ENCODE peak calls at places on chromosomes 11 and 22, in seven cellular contexts. Y is NCI-H82; Q is stimulated activated CD4-positive, alpha-beta T cell treated with anti-CD3 and anti-CD28 coated beads, Interleukin-2, amount 100 ng/mL, for 24 hours; S is effector memory CD8-positive, alpha-beta T cell; I is myocyte; T is skeletal muscle cell; X is globus pallidus. A is an unnamed sample.

GRCh38 chr11:128477811-128478210 is 109.5 kb downstream of the ETS1 start:
- DNase-seq in Y (no peak), Q (no peak), S (no peak), I (no peak), T (no peak), X (no peak), A (no peak)

GRCh38 chr22:43876866-43877509 is 14.7 kb upstream of the SULT4A1 start:
- DNase-seq in Y (no peak), Q (no peak), S (no peak), I (no peak), T (no peak), X (no peak), A (no peak)

GRCh38 chr11:20156280-20156875 is 3.9 kb downstream of the DBX1 start:
- DNase-seq in Y (no peak), Q (peak), S (peak), I (no peak), T (no peak), X (no peak), A (no peak)

GRCh38 chr11:132911186-132911585 is 621.1 kb downstream of the OPCML start:
- DNase-seq in Y (no peak), Q (no peak), S (no peak), I (peak), T (peak), X (no peak), A (no peak)

GRCh38 chr22:22682196-22682595 is 37.8 kb downstream of the GGTLC2 start:
- DNase-seq in Y (no peak), Q (no peak), S (no peak), I (no peak), T (no peak), X (no peak), A (no peak)

GRCh38 chr22:49307071-49307830 is 520.4 kb downstream of the BRD1 start:
- DNase-seq in Y (no peak), Q (no peak), S (no peak), I (no peak), T (no peak), X (no peak), A (no peak)

GRCh38 chr11:47020793-47021624 is 84.4 kb downstream of the CSTPP1 start:
- DNase-seq in Y (peak), Q (no peak), S (no peak), I (peak), T (no peak), X (no peak), A (no peak)

GRCh38 chr11:134752526-134752925 is 340.5 kb upstream of the B3GAT1 start:
- DNase-seq in Y (no peak), Q (no peak), S (no peak), I (no peak), T (no peak), X (no peak), A (no peak)

GRCh38 chr11:60657880-60658279 is 41.5 kb upstream of the MS4A8 start:
- DNase-seq in Y (peak), Q (no peak), S (no peak), I (no peak), T (no peak), X (no peak), A (no peak)

GRCh38 chr11:76170473-76170872 is 35.8 kb downstream of the WNT11 start:
- DNase-seq in Y (no peak), Q (no peak), S (no peak), I (no peak), T (no peak), X (no peak), A (no peak)

GRCh38 chr11:40292636-40293585 is 1166.5 kb downstream of the LRRC4C start:
- DNase-seq in Y (peak), Q (no peak), S (no peak), I (no peak), T (no peak), X (peak), A (no peak)

GRCh38 chr11:87022738-87023137 is 15.0 kb upstream of the TMEM135 start:
- DNase-seq in Y (no peak), Q (no peak), S (no peak), I (no peak), T (no peak), X (no peak), A (no peak)

GRCh38 chr22:23181763-23182288 is 1.5 kb downstream of the BCR start:
- DNase-seq in Y (peak), Q (peak), S (no peak), I (no peak), T (no peak), X (no peak), A (no peak)

GRCh38 chr22:49039625-49040024 is 788.0 kb downstream of the BRD1 start:
- DNase-seq in Y (no peak), Q (no peak), S (no peak), I (no peak), T (no peak), X (no peak), A (no peak)

GRCh38 chr22:43996981-43997265 is 27.2 kb upstream of the PARVB start:
- DNase-seq in Y (peak), Q (no peak), S (no peak), I (no peak), T (no peak), X (no peak), A (no peak)

GRCh38 chr11:31646206-31646605 is 136.6 kb downstream of the ELP4 start:
- DNase-seq in Y (no peak), Q (no peak), S (no peak), I (peak), T (no peak), X (no peak), A (no peak)

GRCh38 chr22:40367342-40367741 is 3.1 kb upstream of the SGSM3 start:
- DNase-seq in Y (no peak), Q (no peak), S (no peak), I (no peak), T (no peak), X (no peak), A (no peak)

GRCh38 chr11:34749666-34750659 is 129.1 kb downstream of the EHF start:
- DNase-seq in Y (no peak), Q (no peak), S (no peak), I (peak), T (peak), X (peak), A (no peak)

GRCh38 chr11:60454212-60454611 is 1.4 kb upstream of the MS4A1 start:
- DNase-seq in Y (no peak), Q (no peak), S (no peak), I (no peak), T (no peak), X (no peak), A (no peak)

GRCh38 chr22:41612626-41613025 is 8.2 kb downstream of the DESI1 start:
- DNase-seq in Y (no peak), Q (no peak), S (no peak), I (no peak), T (no peak), X (no peak), A (no peak)

GRCh38 chr11:119709171-119709570 is 19.8 kb downstream of the NECTIN1 start:
- DNase-seq in Y (no peak), Q (no peak), S (no peak), I (no peak), T (no peak), X (no peak), A (no peak)

GRCh38 chr22:49933236-49933921 is 14.9 kb downstream of the CRELD2 start:
- DNase-seq in Y (no peak), Q (no peak), S (no peak), I (peak), T (no peak), X (peak), A (peak)

GRCh38 chr22:31119026-31119717 is 3.6 kb upstream of the INPP5J start:
- DNase-seq in Y (no peak), Q (no peak), S (no peak), I (peak), T (no peak), X (no peak), A (no peak)

GRCh38 chr11:62922189-62922589 is 1.0 kb upstream of the CHRM1 start:
- DNase-seq in Y (no peak), Q (no peak), S (no peak), I (no peak), T (no peak), X (no peak), A (peak)

GRCh38 chr11:1388763-1389102 is 1.0 kb upstream of the BRSK2 start:
- DNase-seq in Y (no peak), Q (no peak), S (no peak), I (no peak), T (no peak), X (no peak), A (no peak)

GRCh38 chr22:46996595-46997310 is 234.3 kb downstream of the TBC1D22A start:
- DNase-seq in Y (peak), Q (no peak), S (no peak), I (no peak), T (no peak), X (no peak), A (no peak)

GRCh38 chr11:36774603-36775002 is 176.6 kb upstream of the RAG2 start:
- DNase-seq in Y (no peak), Q (no peak), S (no peak), I (no peak), T (peak), X (no peak), A (no peak)

GRCh38 chr22:33658775-33659174 is 261.5 kb downstream of the LARGE1 start:
- DNase-seq in Y (no peak), Q (no peak), S (no peak), I (no peak), T (peak), X (peak), A (no peak)

GRCh38 chr11:120432056-120433018 is 79.2 kb upstream of the GRIK4 start:
- DNase-seq in Y (no peak), Q (peak), S (no peak), I (peak), T (peak), X (no peak), A (no peak)

GRCh38 chr22:22060200-22061084 is 77.9 kb upstream of the TOP3B start:
- DNase-seq in Y (peak), Q (peak), S (peak), I (peak), T (no peak), X (peak), A (no peak)

GRCh38 chr22:37082251-37082650 is 27.3 kb downstream of the TMPRSS6 start:
- DNase-seq in Y (no peak), Q (peak), S (no peak), I (no peak), T (peak), X (no peak), A (no peak)

GRCh38 chr11:32052218-32052617 is 38.7 kb upstream of the RCN1 start:
- DNase-seq in Y (peak), Q (peak), S (peak), I (peak), T (no peak), X (peak), A (peak)

GRCh38 chr11:133836076-133836548 is 9.2 kb downstream of the SPATA19 start:
- DNase-seq in Y (no peak), Q (no peak), S (no peak), I (no peak), T (no peak), X (no peak), A (no peak)

GRCh38 chr11:121419839-121420238 is 32.3 kb upstream of the SORL1 start:
- DNase-seq in Y (no peak), Q (no peak), S (no peak), I (no peak), T (no peak), X (no peak), A (no peak)

GRCh38 chr11:116658876-116659535 is 113.8 kb downstream of the BUD13 start:
- DNase-seq in Y (no peak), Q (no peak), S (no peak), I (no peak), T (no peak), X (no peak), A (no peak)

GRCh38 chr11:112507281-112507680 is 246.6 kb upstream of the PLET1 start:
- DNase-seq in Y (no peak), Q (no peak), S (no peak), I (no peak), T (no peak), X (no peak), A (no peak)

GRCh38 chr22:47129902-47130301 is 367.5 kb downstream of the TBC1D22A start:
- DNase-seq in Y (no peak), Q (peak), S (no peak), I (no peak), T (no peak), X (no peak), A (peak)

GRCh38 chr11:2772544-2773031 is 72.8 kb upstream of the KCNQ1OT1 start:
- DNase-seq in Y (no peak), Q (peak), S (no peak), I (peak), T (peak), X (no peak), A (no peak)

GRCh38 chr11:71485466-71485865 is 32.5 kb downstream of the NADSYN1 start:
- DNase-seq in Y (no peak), Q (no peak), S (no peak), I (no peak), T (no peak), X (no peak), A (no peak)

GRCh38 chr22:36301851-36302250 is 48.9 kb downstream of the APOL1 start:
- DNase-seq in Y (no peak), Q (no peak), S (no peak), I (no peak), T (no peak), X (no peak), A (no peak)

A was measured in putamen.